ENCODE peak calls at places on chromosomes 16 and 17, in eight cellular contexts. One of them, this sample, is unnamed.

GRCh38 chr17:76237859-76238313 is 2.4 kb downstream of the RNF157 start:
- DNase-seq in RWPE1: no peak
- DNase-seq in left ventricle myocardium inferior: no peak
- DNase-seq in colonic mucosa: no peak
- DNase-seq in ovary: no peak
- DNase-seq in AG04450: no peak
- DNase-seq in foreskin fibroblast: peak
- DNase-seq in neural crest cell: no peak
- DNase-seq in this sample: no peak

GRCh38 chr17:15886221-15886620 is 58.7 kb upstream of the ADORA2B start:
- DNase-seq in RWPE1: no peak
- DNase-seq in left ventricle myocardium inferior: no peak
- DNase-seq in colonic mucosa: no peak
- DNase-seq in ovary: no peak
- DNase-seq in AG04450: no peak
- DNase-seq in foreskin fibroblast: no peak
- DNase-seq in neural crest cell: no peak
- DNase-seq in this sample: no peak

GRCh38 chr16:78444-79145 is 570 bp downstream of the MPG start:
- DNase-seq in RWPE1: peak
- DNase-seq in left ventricle myocardium inferior: peak
- DNase-seq in colonic mucosa: peak
- DNase-seq in ovary: no peak
- DNase-seq in AG04450: no peak
- DNase-seq in foreskin fibroblast: peak
- DNase-seq in neural crest cell: no peak
- DNase-seq in this sample: peak

GRCh38 chr17:59357929-59358328 is 26.5 kb downstream of the YPEL2 start:
- DNase-seq in RWPE1: peak
- DNase-seq in left ventricle myocardium inferior: no peak
- DNase-seq in colonic mucosa: no peak
- DNase-seq in ovary: no peak
- DNase-seq in AG04450: no peak
- DNase-seq in foreskin fibroblast: peak
- DNase-seq in neural crest cell: no peak
- DNase-seq in this sample: peak

GRCh38 chr16:1154291-1154886 is 1.5 kb downstream of the CACNA1H start:
- DNase-seq in RWPE1: no peak
- DNase-seq in left ventricle myocardium inferior: no peak
- DNase-seq in colonic mucosa: no peak
- DNase-seq in ovary: peak
- DNase-seq in AG04450: no peak
- DNase-seq in foreskin fibroblast: no peak
- DNase-seq in neural crest cell: no peak
- DNase-seq in this sample: no peak

GRCh38 chr17:83018658-83019193 is 60.7 kb upstream of the METRNL start:
- DNase-seq in RWPE1: no peak
- DNase-seq in left ventricle myocardium inferior: no peak
- DNase-seq in colonic mucosa: no peak
- DNase-seq in ovary: no peak
- DNase-seq in AG04450: no peak
- DNase-seq in foreskin fibroblast: no peak
- DNase-seq in neural crest cell: no peak
- DNase-seq in this sample: no peak

GRCh38 chr16:72558501-72558900 is 386.5 kb upstream of the PMFBP1 start:
- DNase-seq in RWPE1: no peak
- DNase-seq in left ventricle myocardium inferior: no peak
- DNase-seq in colonic mucosa: no peak
- DNase-seq in ovary: no peak
- DNase-seq in AG04450: no peak
- DNase-seq in foreskin fibroblast: no peak
- DNase-seq in neural crest cell: no peak
- DNase-seq in this sample: no peak

GRCh38 chr16:81798311-81799137 is 19.4 kb downstream of the PLCG2 start:
- DNase-seq in RWPE1: no peak
- DNase-seq in left ventricle myocardium inferior: no peak
- DNase-seq in colonic mucosa: no peak
- DNase-seq in ovary: no peak
- DNase-seq in AG04450: no peak
- DNase-seq in foreskin fibroblast: no peak
- DNase-seq in neural crest cell: no peak
- DNase-seq in this sample: no peak

GRCh38 chr16:54657709-54658102 is 273.0 kb upstream of the IRX5 start:
- DNase-seq in RWPE1: no peak
- DNase-seq in left ventricle myocardium inferior: no peak
- DNase-seq in colonic mucosa: no peak
- DNase-seq in ovary: no peak
- DNase-seq in AG04450: no peak
- DNase-seq in foreskin fibroblast: no peak
- DNase-seq in neural crest cell: no peak
- DNase-seq in this sample: no peak

GRCh38 chr16:23245268-23245667 is 56.8 kb upstream of the SCNN1B start:
- DNase-seq in RWPE1: no peak
- DNase-seq in left ventricle myocardium inferior: peak
- DNase-seq in colonic mucosa: no peak
- DNase-seq in ovary: no peak
- DNase-seq in AG04450: no peak
- DNase-seq in foreskin fibroblast: no peak
- DNase-seq in neural crest cell: no peak
- DNase-seq in this sample: no peak

GRCh38 chr17:61164517-61164916 is 235.1 kb upstream of the TBX2 start:
- DNase-seq in RWPE1: no peak
- DNase-seq in left ventricle myocardium inferior: no peak
- DNase-seq in colonic mucosa: no peak
- DNase-seq in ovary: no peak
- DNase-seq in AG04450: no peak
- DNase-seq in foreskin fibroblast: no peak
- DNase-seq in neural crest cell: no peak
- DNase-seq in this sample: no peak

GRCh38 chr16:89798832-89799370 is 17.5 kb downstream of the FANCA start:
- DNase-seq in RWPE1: no peak
- DNase-seq in left ventricle myocardium inferior: peak
- DNase-seq in colonic mucosa: no peak
- DNase-seq in ovary: no peak
- DNase-seq in AG04450: no peak
- DNase-seq in foreskin fibroblast: no peak
- DNase-seq in neural crest cell: no peak
- DNase-seq in this sample: no peak

GRCh38 chr16:8878523-8878911 is 3.6 kb upstream of the LITAFD start:
- DNase-seq in RWPE1: peak
- DNase-seq in left ventricle myocardium inferior: no peak
- DNase-seq in colonic mucosa: no peak
- DNase-seq in ovary: no peak
- DNase-seq in AG04450: peak
- DNase-seq in foreskin fibroblast: peak
- DNase-seq in neural crest cell: no peak
- DNase-seq in this sample: peak

DNA sequence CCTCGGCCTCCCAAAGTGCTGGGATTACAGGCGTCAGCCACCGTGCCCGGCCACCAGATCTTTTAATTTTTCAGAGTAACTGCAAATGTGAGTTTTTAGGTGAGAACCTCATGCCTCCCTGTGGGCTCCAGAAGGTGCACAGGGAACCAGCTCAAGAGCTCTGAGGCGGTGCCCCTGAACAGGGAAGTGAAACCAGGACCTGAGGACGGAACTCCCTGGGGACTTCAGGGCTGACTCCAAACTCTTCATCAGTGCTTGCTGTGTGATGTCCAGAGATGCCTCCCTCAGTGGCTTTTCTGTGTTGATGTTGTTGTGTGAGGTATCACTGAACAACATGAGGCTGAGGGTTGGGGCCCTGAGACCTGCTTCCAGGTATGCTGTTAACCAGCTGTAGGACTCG is 23.8 kb downstream of the SLC12A3 start:
- DNase-seq in RWPE1: no peak
- DNase-seq in left ventricle myocardium inferior: no peak
- DNase-seq in colonic mucosa: no peak
- DNase-seq in ovary: no peak
- DNase-seq in AG04450: no peak
- DNase-seq in foreskin fibroblast: no peak
- DNase-seq in neural crest cell: no peak
- DNase-seq in this sample: no peak
- TF ChIP-seq CTCF in RWPE1: no peak
- TF ChIP-seq CTCF in left ventricle myocardium inferior: no peak
- TF ChIP-seq CTCF in colonic mucosa: no peak
- TF ChIP-seq CTCF in ovary: no peak
- TF ChIP-seq CTCF in AG04450: no peak
- TF ChIP-seq CTCF in foreskin fibroblast: no peak
- TF ChIP-seq CTCF in neural crest cell: no peak
- TF ChIP-seq CTCF in this sample: no peak

DNA sequence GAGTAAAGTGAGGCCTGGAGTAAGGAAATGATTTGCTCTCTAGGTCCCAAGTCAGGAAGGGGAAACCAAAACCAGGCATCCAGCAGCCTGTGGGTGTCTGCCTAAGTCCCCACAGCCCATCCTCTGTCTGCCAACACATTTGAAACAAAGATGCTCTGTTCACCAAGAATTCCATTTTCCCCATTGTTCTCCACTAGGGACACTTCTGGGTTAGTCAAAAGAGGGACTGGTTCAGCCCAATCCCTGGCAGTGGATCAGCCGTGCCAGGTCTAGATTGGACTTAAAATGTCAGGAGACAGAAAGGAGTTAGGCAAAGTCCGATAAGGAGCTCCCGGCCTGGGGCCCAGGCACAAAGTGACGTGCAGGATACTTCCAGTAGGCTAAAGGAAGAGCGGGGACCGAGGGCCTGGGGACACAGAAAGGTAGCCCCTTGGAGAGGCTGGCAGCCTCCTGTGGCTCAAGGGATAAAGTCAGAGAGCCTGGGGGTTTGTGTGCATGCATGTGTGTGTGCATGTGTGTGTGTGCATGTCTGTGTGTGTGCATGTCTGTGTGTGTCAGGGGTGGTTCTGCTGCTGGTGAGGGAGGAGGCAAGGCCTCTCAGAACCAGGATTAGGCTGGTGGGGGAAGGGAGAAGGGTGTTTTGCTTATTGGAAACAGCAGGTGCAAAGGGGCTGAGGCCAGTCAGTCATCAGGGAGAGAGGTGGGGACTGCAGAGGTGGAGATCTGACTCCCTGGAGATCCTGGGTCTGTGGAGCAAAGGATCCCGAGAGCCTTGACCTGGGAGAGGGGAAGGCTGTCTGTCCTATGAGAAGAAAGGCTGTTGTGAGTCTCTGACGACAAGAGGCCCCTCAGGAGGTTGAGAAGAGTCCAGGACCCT is 41.7 kb upstream of the IL34 start:
- DNase-seq in RWPE1: no peak
- DNase-seq in left ventricle myocardium inferior: no peak
- DNase-seq in colonic mucosa: no peak
- DNase-seq in ovary: no peak
- DNase-seq in AG04450: no peak
- DNase-seq in foreskin fibroblast: no peak
- DNase-seq in neural crest cell: no peak
- DNase-seq in this sample: no peak
- TF ChIP-seq CTCF in RWPE1: no peak
- TF ChIP-seq CTCF in left ventricle myocardium inferior: no peak
- TF ChIP-seq CTCF in colonic mucosa: no peak
- TF ChIP-seq CTCF in ovary: no peak
- TF ChIP-seq CTCF in AG04450: peak
- TF ChIP-seq CTCF in foreskin fibroblast: no peak
- TF ChIP-seq CTCF in neural crest cell: no peak
- TF ChIP-seq CTCF in this sample: peak

GRCh38 chr16:56871172-56871593 is 6.2 kb downstream of the SLC12A3 start:
- DNase-seq in RWPE1: peak
- DNase-seq in left ventricle myocardium inferior: no peak
- DNase-seq in colonic mucosa: peak
- DNase-seq in ovary: no peak
- DNase-seq in AG04450: no peak
- DNase-seq in foreskin fibroblast: peak
- DNase-seq in neural crest cell: no peak
- DNase-seq in this sample: peak

GRCh38 chr16:56866955-56867830 is 2.2 kb downstream of the SLC12A3 start:
- DNase-seq in RWPE1: peak
- DNase-seq in left ventricle myocardium inferior: no peak
- DNase-seq in colonic mucosa: peak
- DNase-seq in ovary: peak
- DNase-seq in AG04450: no peak
- DNase-seq in foreskin fibroblast: peak
- DNase-seq in neural crest cell: peak
- DNase-seq in this sample: peak

GRCh38 chr16:56870271-56870888 is 5.4 kb downstream of the SLC12A3 start:
- DNase-seq in RWPE1: no peak
- DNase-seq in left ventricle myocardium inferior: no peak
- DNase-seq in colonic mucosa: no peak
- DNase-seq in ovary: no peak
- DNase-seq in AG04450: no peak
- DNase-seq in foreskin fibroblast: no peak
- DNase-seq in neural crest cell: no peak
- DNase-seq in this sample: no peak

GRCh38 chr16:56868175-56868574 is 3.2 kb downstream of the SLC12A3 start:
- DNase-seq in RWPE1: no peak
- DNase-seq in left ventricle myocardium inferior: no peak
- DNase-seq in colonic mucosa: no peak
- DNase-seq in ovary: no peak
- DNase-seq in AG04450: no peak
- DNase-seq in foreskin fibroblast: no peak
- DNase-seq in neural crest cell: no peak
- DNase-seq in this sample: no peak

GRCh38 chr16:56869513-56870270 is 4.7 kb downstream of the SLC12A3 start:
- DNase-seq in RWPE1: no peak
- DNase-seq in left ventricle myocardium inferior: no peak
- DNase-seq in colonic mucosa: no peak
- DNase-seq in ovary: no peak
- DNase-seq in AG04450: no peak
- DNase-seq in foreskin fibroblast: no peak
- DNase-seq in neural crest cell: no peak
- DNase-seq in this sample: no peak
- TF ChIP-seq CTCF in RWPE1: no peak
- TF ChIP-seq CTCF in left ventricle myocardium inferior: no peak
- TF ChIP-seq CTCF in colonic mucosa: no peak
- TF ChIP-seq CTCF in ovary: no peak
- TF ChIP-seq CTCF in AG04450: peak
- TF ChIP-seq CTCF in foreskin fibroblast: no peak
- TF ChIP-seq CTCF in neural crest cell: no peak
- TF ChIP-seq CTCF in this sample: peak

GRCh38 chr16:14423344-14423743 is 206.7 kb downstream of the PARN start:
- DNase-seq in RWPE1: no peak
- DNase-seq in left ventricle myocardium inferior: no peak
- DNase-seq in colonic mucosa: no peak
- DNase-seq in ovary: no peak
- DNase-seq in AG04450: no peak
- DNase-seq in foreskin fibroblast: peak
- DNase-seq in neural crest cell: no peak
- DNase-seq in this sample: peak

GRCh38 chr16:14418795-14419225 is 211.2 kb downstream of the PARN start:
- DNase-seq in RWPE1: no peak
- DNase-seq in left ventricle myocardium inferior: peak
- DNase-seq in colonic mucosa: no peak
- DNase-seq in ovary: no peak
- DNase-seq in AG04450: no peak
- DNase-seq in foreskin fibroblast: peak
- DNase-seq in neural crest cell: no peak
- DNase-seq in this sample: no peak

GRCh38 chr16:14420721-14421488 is 209.2 kb downstream of the PARN start:
- DNase-seq in RWPE1: no peak
- DNase-seq in left ventricle myocardium inferior: no peak
- DNase-seq in colonic mucosa: no peak
- DNase-seq in ovary: no peak
- DNase-seq in AG04450: no peak
- DNase-seq in foreskin fibroblast: no peak
- DNase-seq in neural crest cell: no peak
- DNase-seq in this sample: no peak

GRCh38 chr16:14416184-14416583 is 213.9 kb downstream of the PARN start:
- DNase-seq in RWPE1: no peak
- DNase-seq in left ventricle myocardium inferior: no peak
- DNase-seq in colonic mucosa: no peak
- DNase-seq in ovary: no peak
- DNase-seq in AG04450: no peak
- DNase-seq in foreskin fibroblast: no peak
- DNase-seq in neural crest cell: no peak
- DNase-seq in this sample: no peak

GRCh38 chr16:14419817-14420216 is 210.2 kb downstream of the PARN start:
- DNase-seq in RWPE1: no peak
- DNase-seq in left ventricle myocardium inferior: no peak
- DNase-seq in colonic mucosa: no peak
- DNase-seq in ovary: no peak
- DNase-seq in AG04450: no peak
- DNase-seq in foreskin fibroblast: no peak
- DNase-seq in neural crest cell: no peak
- DNase-seq in this sample: no peak
- TF ChIP-seq CTCF in RWPE1: no peak
- TF ChIP-seq CTCF in left ventricle myocardium inferior: no peak
- TF ChIP-seq CTCF in colonic mucosa: no peak
- TF ChIP-seq CTCF in ovary: no peak
- TF ChIP-seq CTCF in AG04450: no peak
- TF ChIP-seq CTCF in foreskin fibroblast: no peak
- TF ChIP-seq CTCF in neural crest cell: no peak
- TF ChIP-seq CTCF in this sample: no peak

This sample was measured in AG10803.